ENCODE peak calls at places on chromosomes 5 and 9, in five cellular contexts. P is mesenchymal stem cell, A is neuronal stem cell, Y is H1, R is trophoblast cell. N is an unnamed sample.

GRCh38 chr5:100647461-100648230 is 112.5 kb downstream of the FAM174A start:
- DNase-seq in Y (no peak), A (no peak), R (no peak), P (no peak), N (no peak)

GRCh38 chr5:111187079-111187478 is 37.1 kb upstream of the CAMK4 start:
- DNase-seq in P (no peak), R (no peak), Y (no peak), A (no peak), N (no peak)

GRCh38 chr9:137269231-137269772 is 8.2 kb upstream of the TOR4A start:
- DNase-seq in A (no peak), P (peak), Y (no peak), R (no peak), N (no peak)

GRCh38 chr5:42740920-42741319 is 15.7 kb upstream of the CCDC152 start:
- DNase-seq in R (no peak), P (no peak), A (no peak), Y (no peak), N (no peak)

GRCh38 chr5:60597570-60597969 is 102.4 kb downstream of the DEPDC1B start:
- DNase-seq in A (no peak), P (no peak), R (no peak), Y (no peak), N (no peak)

GRCh38 chr5:172106511-172107356 is 81.3 kb downstream of the STK10 start:
- DNase-seq in Y (no peak), A (peak), P (peak), R (no peak), N (peak)

GRCh38 chr9:37302277-37302676 is 120.2 kb upstream of the GRHPR start:
- DNase-seq in Y (no peak), A (no peak), P (no peak), R (no peak), N (no peak)

GRCh38 chr5:54845567-54845941 is 139.8 kb downstream of the ESM1 start:
- DNase-seq in P (peak), R (no peak), Y (no peak), A (no peak), N (no peak)

GRCh38 chr9:503881-504852 is 289.5 kb downstream of the DOCK8 start:
- DNase-seq in A (peak), P (peak), Y (peak), R (peak), N (peak)

GRCh38 chr5:66864240-66864884 is 268.2 kb downstream of the MAST4 start:
- DNase-seq in R (peak), Y (no peak), A (no peak), P (peak), N (no peak)

GRCh38 chr5:104015765-104016164 is 453.2 kb upstream of the NUDT12 start:
- DNase-seq in Y (no peak), R (no peak), P (no peak), A (no peak), N (no peak)

GRCh38 chr9:115395511-115396021 is 277.6 kb upstream of the TNC start:
- DNase-seq in P (peak), R (no peak), Y (no peak), A (no peak), N (no peak)

GRCh38 chr5:73859696-73860095 is 233.7 kb downstream of the ARHGEF28 start:
- DNase-seq in Y (no peak), P (no peak), R (no peak), A (no peak), N (no peak)

GRCh38 chr9:8351431-8351830 is 551.9 kb upstream of the DMAC1 start:
- DNase-seq in Y (no peak), R (no peak), P (no peak), A (no peak), N (no peak)

GRCh38 chr9:129076640-129077037 is 4.3 kb upstream of the DOLPP1 start:
- DNase-seq in Y (no peak), R (no peak), P (no peak), A (no peak), N (no peak)

GRCh38 chr5:76299592-76299991 is 103.5 kb upstream of the IQGAP2 start:
- DNase-seq in R (no peak), Y (no peak), P (no peak), A (no peak), N (no peak)

GRCh38 chr9:89631381-89631780 is 26.6 kb downstream of the GADD45G start:
- DNase-seq in A (no peak), R (no peak), Y (no peak), P (no peak), N (no peak)

DNA sequence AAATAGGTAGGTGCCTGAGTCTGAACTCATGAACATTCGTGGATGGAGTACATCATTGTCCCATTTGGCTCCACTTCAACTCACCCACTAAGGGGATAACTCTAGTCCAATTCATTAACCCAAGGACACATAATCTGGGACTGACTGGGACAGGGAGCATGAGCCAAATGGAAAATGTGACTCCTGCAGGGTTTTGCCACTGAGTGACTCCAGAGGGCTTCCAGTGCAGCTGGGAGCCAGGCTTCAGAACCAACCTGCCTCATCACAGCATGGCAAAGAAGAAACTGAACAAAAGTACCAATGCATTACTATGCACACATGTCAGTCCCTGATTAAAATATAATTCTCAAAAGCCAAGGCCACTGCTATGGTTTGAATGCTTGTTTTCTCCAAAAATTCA is 159.7 kb upstream of the SNX2 start:
- DNase-seq in R (no peak), P (no peak), Y (no peak), A (no peak), N (no peak)
- H2BK12ac ChIP-seq in R (peak), P (no peak), Y (no peak), A (no peak), N (no peak)

GRCh38 chr9:103894184-103894583 is 199.9 kb upstream of the SMC2 start:
- DNase-seq in P (no peak), R (no peak), Y (no peak), A (no peak), N (no peak)
- H3K18ac ChIP-seq in P (no peak), R (no peak), Y (no peak), A (no peak), N (no peak)

DNA sequence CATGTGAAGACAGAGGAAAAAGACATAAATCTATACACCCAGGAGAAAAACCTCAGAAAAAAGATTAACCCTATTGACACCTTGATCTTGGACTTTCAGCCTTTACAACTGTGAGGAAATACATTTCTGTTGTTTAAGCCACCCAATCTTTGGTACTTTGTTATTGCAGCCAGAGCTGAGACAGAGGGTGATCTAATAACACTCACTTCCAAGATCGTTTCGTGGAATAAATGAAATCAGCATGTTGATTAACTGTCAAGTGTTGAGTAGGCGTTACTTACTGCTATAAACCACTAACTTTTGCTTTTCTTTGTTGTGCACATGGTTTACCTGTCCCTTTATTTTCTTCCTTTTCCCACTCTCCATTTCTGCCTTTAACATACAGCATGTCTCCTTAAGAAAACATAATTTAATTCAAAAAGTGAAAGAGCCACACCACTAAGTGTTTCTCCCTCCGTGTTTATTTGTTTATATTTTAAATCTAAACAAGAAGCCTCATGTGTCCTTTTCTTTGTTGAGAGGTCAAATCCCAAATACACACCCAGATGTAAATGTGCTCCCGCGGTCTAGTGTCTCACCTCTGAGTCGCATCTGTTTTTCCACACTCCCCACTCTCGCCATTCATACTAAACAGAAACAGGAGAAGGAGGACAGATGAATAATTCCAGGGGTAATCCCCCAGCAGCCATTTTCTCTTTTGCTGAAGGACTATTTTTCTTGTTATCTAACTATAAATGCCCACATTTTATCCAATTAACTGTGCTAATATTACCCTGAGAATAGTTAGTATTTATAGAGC is 361.4 kb upstream of the RIOK2 start:
- DNase-seq in R (no peak), A (no peak), Y (no peak), P (no peak), N (no peak)
- H2BK12ac ChIP-seq in R (no peak), A (no peak), Y (no peak), P (no peak), N (no peak)

GRCh38 chr9:69086769-69087168 is 51.2 kb downstream of the FXN start:
- DNase-seq in A (no peak), P (peak), Y (no peak), R (no peak), N (no peak)

GRCh38 chr9:69090140-69090750 is 54.7 kb downstream of the FXN start:
- DNase-seq in R (no peak), Y (no peak), A (no peak), P (no peak), N (peak)

GRCh38 chr9:69089491-69089890 is 53.9 kb downstream of the FXN start:
- DNase-seq in A (no peak), R (no peak), P (no peak), Y (no peak), N (peak)

GRCh38 chr9:69090943-69091342 is 55.4 kb downstream of the FXN start:
- DNase-seq in P (no peak), R (no peak), A (no peak), Y (no peak), N (no peak)

DNA sequence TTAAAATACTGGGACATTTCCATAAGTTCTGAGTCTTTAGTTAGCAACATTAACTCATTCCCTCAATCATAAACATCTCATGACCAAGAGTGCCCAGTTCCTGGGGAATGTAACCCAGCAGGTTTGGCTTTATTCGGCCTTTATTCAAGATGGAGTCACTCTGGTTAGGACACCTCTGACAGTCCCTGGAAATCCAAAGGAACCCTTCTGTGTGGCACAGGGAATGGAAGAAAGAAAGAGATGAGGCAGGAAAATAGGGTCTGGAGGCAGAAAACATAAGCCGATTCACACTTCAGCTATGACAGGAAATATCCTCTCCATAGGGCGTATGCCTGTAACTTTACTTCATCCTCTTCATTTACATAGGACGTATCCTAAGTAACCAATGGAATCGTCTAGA is 53.5 kb downstream of the FXN start:
- DNase-seq in Y (no peak), A (no peak), P (no peak), R (no peak), N (no peak)
- H3K18ac ChIP-seq in Y (no peak), A (no peak), P (no peak), R (no peak), N (no peak)

GRCh38 chr5:131684595-131684994 is 49.6 kb upstream of the RAPGEF6 start:
- DNase-seq in A (no peak), P (no peak), R (no peak), Y (no peak), N (no peak)
- H2BK12ac ChIP-seq in A (no peak), P (no peak), R (no peak), Y (no peak), N (no peak)

GRCh38 chr5:90982576-90982975 is 400.5 kb downstream of the ARRDC3 start:
- DNase-seq in P (peak), A (no peak), R (peak), Y (no peak), N (no peak)
- H3K18ac ChIP-seq in P (no peak), A (no peak), R (no peak), Y (no peak), N (no peak)

GRCh38 chr5:113478691-113479090 is 9.6 kb downstream of the MCC start:
- DNase-seq in A (no peak), Y (no peak), P (no peak), R (no peak), N (no peak)
- H2BK12ac ChIP-seq in A (no peak), Y (no peak), P (no peak), R (no peak), N (no peak)

DNA sequence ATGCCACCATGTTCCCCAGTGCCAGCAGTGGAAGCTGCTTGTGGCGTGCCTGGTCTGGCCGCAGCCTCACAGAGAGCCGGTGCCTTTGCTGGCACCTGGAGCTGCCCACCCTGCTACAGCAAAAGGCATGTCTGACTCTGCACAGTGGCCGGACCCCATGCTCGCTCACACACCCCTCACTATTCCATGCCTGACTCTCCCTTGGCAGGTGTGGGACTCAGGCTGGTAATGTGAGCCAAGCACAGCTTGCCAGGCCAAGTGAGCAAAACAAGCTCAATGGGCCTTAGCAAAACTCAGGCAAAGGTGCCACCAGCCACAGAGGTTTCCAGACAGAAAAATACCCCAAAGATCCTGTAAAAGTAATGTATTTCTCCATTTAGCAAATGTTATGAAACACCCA is 15.5 kb downstream of the GNA14 start:
- DNase-seq in R (no peak), Y (no peak), P (no peak), A (no peak), N (no peak)
- H3K18ac ChIP-seq in R (no peak), Y (no peak), P (no peak), A (peak), N (no peak)

N was measured in H9.